ENCODE peak calls at places on chromosomes 7 and 10, in seven cellular contexts. D, V, H, O, M, A and Q are unnamed samples.

GRCh38 chr7:42678315-42678714 is 233.6 kb downstream of the C7orf25 start:
- DNase-seq in D (no peak), O (no peak), H (no peak), V (no peak), A (no peak), M (no peak), Q (peak)

GRCh38 chr7:72924748-72925545 is at the start of gene POM121:
- DNase-seq in H (peak), A (peak), O (peak), M (peak), V (peak), D (peak), Q (peak)

GRCh38 chr10:98309366-98310355 is 41.7 kb upstream of the LOXL4 start:
- DNase-seq in M (peak), H (peak), A (peak), V (peak), O (peak), D (peak), Q (peak)

GRCh38 chr10:97327348-97328294 is 6.9 kb downstream of the FRAT2 start:
- DNase-seq in V (no peak), A (no peak), M (no peak), H (no peak), O (peak), D (no peak), Q (no peak)

GRCh38 chr7:14242186-14242585 is 252.7 kb upstream of the ETV1 start:
- DNase-seq in H (no peak), V (peak), A (no peak), O (peak), M (peak), D (no peak), Q (no peak)

GRCh38 chr10:4271193-4271592 is 486.2 kb upstream of the KLF6 start:
- DNase-seq in A (no peak), M (no peak), D (no peak), H (no peak), V (no peak), O (no peak), Q (no peak)

GRCh38 chr7:90384433-90384832 is 18.8 kb upstream of the CLDN12 start:
- DNase-seq in A (peak), V (no peak), H (no peak), O (no peak), D (no peak), M (no peak), Q (peak)

GRCh38 chr7:66110861-66111260 is 3.8 kb upstream of the CRCP start:
- DNase-seq in D (no peak), A (peak), H (no peak), V (no peak), M (peak), O (no peak), Q (peak)

GRCh38 chr7:104362756-104363155 is 34.4 kb downstream of the LHFPL3 start:
- DNase-seq in A (no peak), V (no peak), M (peak), H (no peak), D (no peak), O (no peak), Q (peak)

GRCh38 chr7:18520450-18521235 is 25.1 kb downstream of the HDAC9 start:
- DNase-seq in A (peak), M (no peak), O (no peak), D (no peak), H (no peak), V (no peak), Q (peak)

GRCh38 chr10:36038316-36038715 is 396.2 kb upstream of the FZD8 start:
- DNase-seq in H (no peak), D (no peak), A (no peak), V (no peak), O (no peak), M (no peak), Q (no peak)

GRCh38 chr10:31001740-31002139 is 29.9 kb downstream of the ZNF438 start:
- DNase-seq in O (no peak), D (no peak), A (no peak), H (no peak), V (no peak), M (no peak), Q (no peak)

GRCh38 chr10:43574035-43574892 is at the start of gene ZNF239:
- DNase-seq in H (peak), V (peak), M (peak), O (peak), A (peak), D (peak), Q (peak)

GRCh38 chr10:37436361-37436760 is 311.0 kb downstream of the ANKRD30A start:
- DNase-seq in O (no peak), D (no peak), V (no peak), A (no peak), H (no peak), M (no peak), Q (peak)

GRCh38 chr10:80504158-80504811 is 33.4 kb upstream of the SH2D4B start:
- DNase-seq in A (no peak), D (no peak), O (no peak), V (peak), H (no peak), M (peak), Q (no peak)

GRCh38 chr7:45568536-45569289 is 5.5 kb upstream of the ADCY1 start:
- DNase-seq in O (no peak), A (no peak), M (no peak), H (no peak), D (no peak), V (no peak), Q (no peak)

GRCh38 chr7:80721880-80722595 is 83.6 kb downstream of the CD36 start:
- DNase-seq in M (peak), O (no peak), A (peak), H (no peak), D (peak), V (no peak), Q (peak)

GRCh38 chr7:77866370-77866769 is 67.8 kb downstream of the PHTF2 start:
- DNase-seq in D (no peak), V (no peak), O (no peak), A (no peak), M (no peak), H (no peak), Q (no peak)

GRCh38 chr7:92402920-92403759 is 44.1 kb upstream of the GATAD1 start:
- DNase-seq in H (no peak), M (no peak), V (peak), D (no peak), A (no peak), O (no peak), Q (peak)

GRCh38 chr10:31315453-31315852 is 3.6 kb upstream of the ZEB1 start:
- DNase-seq in V (no peak), H (peak), M (no peak), A (peak), D (peak), O (no peak), Q (peak)

GRCh38 chr7:130381468-130382312 is 1.4 kb downstream of the CPA1 start:
- DNase-seq in A (no peak), H (no peak), V (no peak), D (no peak), M (peak), O (peak), Q (no peak)

GRCh38 chr10:124680675-124681074 is 63.5 kb downstream of the FAM53B start:
- DNase-seq in M (no peak), H (peak), D (no peak), O (no peak), A (peak), V (no peak), Q (no peak)

GRCh38 chr10:132533571-132534260 is 3.9 kb upstream of the INPP5A start:
- DNase-seq in M (no peak), D (no peak), V (no peak), O (no peak), A (no peak), H (peak), Q (no peak)

GRCh38 chr7:82897500-82897899 is 265.2 kb downstream of the PCLO start:
- DNase-seq in D (no peak), O (no peak), V (no peak), H (no peak), M (no peak), A (no peak), Q (peak)

GRCh38 chr10:84352251-84352842 is 24.0 kb downstream of the CCSER2 start:
- DNase-seq in M (peak), H (no peak), O (peak), A (peak), V (peak), D (peak), Q (peak)

GRCh38 chr7:11461999-11462398 is 370.0 kb downstream of the THSD7A start:
- DNase-seq in H (no peak), V (no peak), A (no peak), D (no peak), M (no peak), O (no peak), Q (no peak)

GRCh38 chr10:67843284-67843683 is 5.3 kb upstream of the DNAJC12 start:
- DNase-seq in V (no peak), D (no peak), A (no peak), O (no peak), M (no peak), H (no peak), Q (no peak)

GRCh38 chr10:97278491-97278989 is 13.9 kb downstream of the ARHGAP19 start:
- DNase-seq in A (peak), V (peak), H (no peak), O (no peak), D (no peak), M (no peak), Q (peak)

GRCh38 chr7:159098795-159099194 is 45.9 kb downstream of the VIPR2 start:
- DNase-seq in M (no peak), O (no peak), H (no peak), D (no peak), V (no peak), A (no peak), Q (no peak)

GRCh38 chr7:107506683-107507339 is 37.0 kb downstream of the GPR22 start:
- DNase-seq in H (peak), M (peak), V (no peak), A (peak), O (peak), D (peak), Q (peak)

GRCh38 chr10:129417164-129417563 is 49.9 kb upstream of the MGMT start:
- DNase-seq in H (no peak), V (no peak), M (peak), D (no peak), O (no peak), A (peak), Q (no peak)

GRCh38 chr10:6195376-6195775 is 7.4 kb upstream of the PFKFB3 start:
- DNase-seq in A (no peak), M (no peak), V (no peak), O (no peak), H (no peak), D (peak), Q (no peak)

GRCh38 chr7:111560773-111561658 is 1.3 kb downstream of the IMMP2L start:
- DNase-seq in M (peak), A (peak), D (no peak), O (no peak), H (no peak), V (peak), Q (peak)

GRCh38 chr10:30527623-30528426 is 93.8 kb downstream of the MAP3K8 start:
- DNase-seq in M (peak), A (no peak), D (no peak), V (no peak), O (no peak), H (no peak), Q (no peak)

GRCh38 chr7:131224996-131225395 is 102.7 kb upstream of the MKLN1 start:
- DNase-seq in H (no peak), O (no peak), M (no peak), D (no peak), V (no peak), A (no peak), Q (no peak)